ENCODE peak calls at places on chromosomes 11 and 22, in five cellular contexts. U is astrocyte, Z is neural progenitor cell, K is psoas muscle, B is K562. G is an unnamed sample.

GRCh38 chr11:130425156-130425555 is 3.3 kb downstream of the ADAMTS8 start:
- DNase-seq in U (no peak), Z (no peak), K (no peak), B (no peak), G (no peak)

GRCh38 chr11:44943118-44943517 is 7.6 kb downstream of the TP53I11 start:
- DNase-seq in U (no peak), Z (no peak), K (peak; percentile 49), B (no peak), G (peak; percentile 75)

GRCh38 chr11:60208951-60209350 is 26.1 kb upstream of the MS4A6A start:
- DNase-seq in U (no peak), Z (peak; percentile 27), K (no peak), B (no peak), G (no peak)

GRCh38 chr11:130581631-130582030 is 133.2 kb downstream of the ADAMTS15 start:
- DNase-seq in U (peak; percentile 59), Z (no peak), K (no peak), B (no peak), G (no peak)

GRCh38 chr11:128551641-128552335 is 35.6 kb downstream of the ETS1 start:
- DNase-seq in U (no peak), Z (no peak), K (no peak), B (no peak), G (no peak)

GRCh38 chr11:88538088-88538487 is 200.6 kb upstream of the CTSC start:
- DNase-seq in U (peak; percentile 21), Z (no peak), K (no peak), B (no peak), G (no peak)

GRCh38 chr11:68143310-68143689 is 22.1 kb upstream of the CHKA start:
- DNase-seq in U (no peak), Z (no peak), K (no peak), B (no peak), G (peak; percentile 23)

GRCh38 chr22:49350441-49351121 is 477.1 kb downstream of the BRD1 start:
- DNase-seq in U (no peak), Z (no peak), K (peak; percentile 13), B (no peak), G (peak; percentile 56)

GRCh38 chr22:30132290-30132996 is 52.2 kb downstream of the HORMAD2 start:
- DNase-seq in U (no peak), Z (no peak), K (no peak), B (no peak), G (no peak)

GRCh38 chr11:69005631-69006368 is 7.2 kb downstream of the MRGPRF start:
- DNase-seq in U (no peak), Z (no peak), K (peak; percentile 40), B (no peak), G (peak; percentile 33)

GRCh38 chr11:20032577-20033265 is 127.6 kb downstream of the DBX1 start:
- DNase-seq in U (no peak), Z (no peak), K (no peak), B (peak; percentile 5), G (no peak)

GRCh38 chr11:20032127-20032526 is 128.1 kb downstream of the DBX1 start:
- DNase-seq in U (no peak), Z (no peak), K (no peak), B (no peak), G (no peak)

GRCh38 chr11:20031155-20032001 is 128.9 kb downstream of the DBX1 start:
- DNase-seq in U (peak; percentile 99), Z (peak; percentile 37), K (no peak), B (no peak), G (no peak)

GRCh38 chr11:20029193-20029592 is 131.1 kb downstream of the DBX1 start:
- DNase-seq in U (no peak), Z (no peak), K (no peak), B (peak; percentile 14), G (no peak)

GRCh38 chr11:20030472-20030871 is 129.8 kb downstream of the DBX1 start:
- DNase-seq in U (no peak), Z (no peak), K (no peak), B (no peak), G (no peak)
- H3K27ac ChIP-seq in U (peak overlapping the region; percentile 81), Z (no peak overlapping the region), K (no peak overlapping the region), B (no peak overlapping the region), G (no peak overlapping the region)

GRCh38 chr11:121476379-121477032 is 23.7 kb upstream of the SORL1-AS1 start:
- DNase-seq in U (no peak), Z (no peak), K (no peak), B (no peak), G (no peak)

GRCh38 chr11:121478895-121479281 is 26.1 kb upstream of the SORL1-AS1 start:
- DNase-seq in U (no peak), Z (peak; percentile 28), K (no peak), B (no peak), G (no peak)

GRCh38 chr11:121479355-121479754 is 26.6 kb upstream of the SORL1-AS1 start:
- DNase-seq in U (no peak), Z (peak; percentile 69), K (no peak), B (no peak), G (no peak)

GRCh38 chr11:121479839-121480238 is 27.1 kb upstream of the SORL1-AS1 start:
- DNase-seq in U (no peak), Z (no peak), K (no peak), B (no peak), G (no peak)

GRCh38 chr11:121478226-121478894 is 25.6 kb upstream of the SORL1-AS1 start:
- DNase-seq in U (no peak), Z (no peak), K (no peak), B (no peak), G (no peak)
- H3K27ac ChIP-seq in U (no peak overlapping the region), Z (peak overlapping the region; percentile 90), K (no peak overlapping the region), B (no peak overlapping the region), G (no peak overlapping the region)

GRCh38 chr22:17581056-17581455 is 17.8 kb downstream of the SLC25A18 start:
- DNase-seq in U (no peak), Z (no peak), K (no peak), B (no peak), G (no peak)
- H3K27ac ChIP-seq in U (no peak overlapping the region), Z (no peak overlapping the region), K (no peak overlapping the region), B (no peak overlapping the region), G (no peak overlapping the region)

GRCh38 chr11:64437426-64437825 is 78.5 kb downstream of the RPS6KA4 start:
- DNase-seq in U (no peak), Z (no peak), K (no peak), B (no peak), G (no peak)
- H3K27ac ChIP-seq in U (no peak overlapping the region), Z (no peak overlapping the region), K (no peak overlapping the region), B (no peak overlapping the region), G (no peak overlapping the region)

GRCh38 chr22:27195516-27195915 is 538.1 kb downstream of the MIAT start:
- DNase-seq in U (no peak), Z (no peak), K (no peak), B (no peak), G (no peak)
- H3K27ac ChIP-seq in U (no peak overlapping the region), Z (no peak overlapping the region), K (no peak overlapping the region), B (no peak overlapping the region), G (no peak overlapping the region)

GRCh38 chr11:33700425-33701271 is at the start of gene C11orf91:
- DNase-seq in U (peak; percentile 87), Z (peak; percentile 99), K (peak; percentile 97), B (peak; percentile 96), G (peak; percentile 97)
- H3K27ac ChIP-seq in U (peak within 1 kb of the TSS; percentile 91), Z (no peak within 1 kb of the TSS), K (peak within 1 kb of the TSS; percentile 83), B (no peak within 1 kb of the TSS), G (peak within 1 kb of the TSS; percentile 85)

GRCh38 chr11:117862019-117862725 is 14.3 kb downstream of the FXYD6 start:
- DNase-seq in U (no peak), Z (no peak), K (peak; percentile 70), B (no peak), G (no peak)
- H3K27ac ChIP-seq in U (no peak overlapping the region), Z (peak overlapping the region; percentile 21), K (peak overlapping the region; percentile 72), B (no peak overlapping the region), G (peak overlapping the region; percentile 69)